ENCODE peak calls at places on chromosome 15, in six cellular contexts. One of them, this sample, is unnamed.

GRCh38 chr15:90531147-90531546 is 1.4 kb downstream of the CRTC3 start:
- DNase-seq in uterus: no peak
- DNase-seq in neural progenitor cell: peak; percentile 21
- DNase-seq in stomach: no peak
- DNase-seq in GM23248: peak; percentile 36
- DNase-seq in mesenchymal stem cell: no peak
- DNase-seq in this sample: no peak

GRCh38 chr15:37109151-37109912 is 9.0 kb upstream of the MEIS2 start:
- DNase-seq in neural progenitor cell: peak; percentile 72
- DNase-seq in mesenchymal stem cell: peak; percentile 62
- DNase-seq in uterus: no peak
- DNase-seq in GM23248: no peak
- DNase-seq in stomach: no peak
- DNase-seq in this sample: no peak

GRCh38 chr15:89068325-89068784 is 19.9 kb upstream of the ABHD2 start:
- DNase-seq in GM23248: peak; percentile 97
- DNase-seq in mesenchymal stem cell: no peak
- DNase-seq in neural progenitor cell: no peak
- DNase-seq in uterus: peak; percentile 49
- DNase-seq in stomach: no peak
- DNase-seq in this sample: no peak

GRCh38 chr15:49620174-49620573 is 444 bp downstream of the FAM227B start:
- DNase-seq in neural progenitor cell: no peak
- DNase-seq in stomach: no peak
- DNase-seq in mesenchymal stem cell: peak; percentile 50
- DNase-seq in uterus: no peak
- DNase-seq in GM23248: peak; percentile 69
- DNase-seq in this sample: no peak

GRCh38 chr15:48373855-48374421 is 42.7 kb downstream of the DUT start:
- DNase-seq in stomach: no peak
- DNase-seq in GM23248: peak; percentile 95
- DNase-seq in mesenchymal stem cell: peak; percentile 38
- DNase-seq in uterus: peak; percentile 42
- DNase-seq in neural progenitor cell: no peak
- DNase-seq in this sample: no peak

GRCh38 chr15:87940763-87941162 is 315.8 kb downstream of the NTRK3 start:
- DNase-seq in mesenchymal stem cell: no peak
- DNase-seq in GM23248: no peak
- DNase-seq in neural progenitor cell: no peak
- DNase-seq in stomach: no peak
- DNase-seq in uterus: no peak
- DNase-seq in this sample: no peak

GRCh38 chr15:89165677-89166076 is 55.7 kb downstream of the RLBP1 start:
- DNase-seq in neural progenitor cell: peak; percentile 22
- DNase-seq in mesenchymal stem cell: no peak
- DNase-seq in stomach: no peak
- DNase-seq in uterus: no peak
- DNase-seq in GM23248: no peak
- DNase-seq in this sample: no peak

GRCh38 chr15:28896944-28897343 is 11.2 kb downstream of the APBA2 start:
- DNase-seq in neural progenitor cell: no peak
- DNase-seq in stomach: no peak
- DNase-seq in uterus: no peak
- DNase-seq in mesenchymal stem cell: peak; percentile 94
- DNase-seq in GM23248: peak; percentile 37
- DNase-seq in this sample: no peak

GRCh38 chr15:56320861-56321260 is 44.4 kb upstream of the TEX9 start:
- DNase-seq in stomach: no peak
- DNase-seq in uterus: no peak
- DNase-seq in neural progenitor cell: no peak
- DNase-seq in GM23248: peak; percentile 21
- DNase-seq in mesenchymal stem cell: no peak
- DNase-seq in this sample: no peak

GRCh38 chr15:90561344-90562244 is 31.9 kb downstream of the CRTC3 start:
- DNase-seq in mesenchymal stem cell: peak; percentile 37
- DNase-seq in stomach: no peak
- DNase-seq in neural progenitor cell: no peak
- DNase-seq in GM23248: peak; percentile 70
- DNase-seq in uterus: peak; percentile 30
- DNase-seq in this sample: no peak

GRCh38 chr15:92903588-92903955 is 3.4 kb downstream of the CHD2 start:
- DNase-seq in mesenchymal stem cell: no peak
- DNase-seq in uterus: no peak
- DNase-seq in GM23248: no peak
- DNase-seq in stomach: no peak
- DNase-seq in neural progenitor cell: no peak
- DNase-seq in this sample: no peak

GRCh38 chr15:73366766-73367623 is 1.8 kb downstream of the HCN4 start:
- DNase-seq in GM23248: no peak
- DNase-seq in mesenchymal stem cell: no peak
- DNase-seq in stomach: no peak
- DNase-seq in uterus: no peak
- DNase-seq in neural progenitor cell: peak; percentile 54
- DNase-seq in this sample: no peak

GRCh38 chr15:73370151-73370550 is 1.4 kb upstream of the HCN4 start:
- DNase-seq in stomach: no peak
- DNase-seq in GM23248: peak; percentile 29
- DNase-seq in neural progenitor cell: peak; percentile 29
- DNase-seq in mesenchymal stem cell: no peak
- DNase-seq in uterus: no peak
- DNase-seq in this sample: no peak

GRCh38 chr15:73368301-73369072 is at the start of gene HCN4:
- DNase-seq in mesenchymal stem cell: no peak
- DNase-seq in neural progenitor cell: peak; percentile 86
- DNase-seq in uterus: no peak
- DNase-seq in GM23248: peak; percentile 38
- DNase-seq in stomach: no peak
- DNase-seq in this sample: no peak

GRCh38 chr15:73367624-73368300 is 996 bp downstream of the HCN4 start:
- DNase-seq in mesenchymal stem cell: no peak
- DNase-seq in GM23248: peak; percentile 31
- DNase-seq in uterus: no peak
- DNase-seq in neural progenitor cell: peak; percentile 64
- DNase-seq in stomach: no peak
- DNase-seq in this sample: no peak

GRCh38 chr15:73369073-73369694 is 426 bp upstream of the HCN4 start:
- DNase-seq in GM23248: peak; percentile 13
- DNase-seq in neural progenitor cell: peak; percentile 41
- DNase-seq in uterus: no peak
- DNase-seq in stomach: no peak
- DNase-seq in mesenchymal stem cell: no peak
- DNase-seq in this sample: no peak
- H3K27me3 ChIP-seq in GM23248: peaks cover 78% of the 10 kb centered on the region
- H3K27me3 ChIP-seq in neural progenitor cell: peaks cover 69% of the 10 kb centered on the region
- H3K27me3 ChIP-seq in uterus: no peaks in the 10 kb centered on the region
- H3K27me3 ChIP-seq in stomach: peaks cover 93% of the 10 kb centered on the region
- H3K27me3 ChIP-seq in mesenchymal stem cell: peaks cover 85% of the 10 kb centered on the region
- H3K27me3 ChIP-seq in this sample: peaks cover 3% of the 10 kb centered on the region

GRCh38 chr15:63232400-63232799 is 43.0 kb downstream of the RAB8B start:
- DNase-seq in mesenchymal stem cell: no peak
- DNase-seq in stomach: no peak
- DNase-seq in neural progenitor cell: no peak
- DNase-seq in uterus: no peak
- DNase-seq in GM23248: peak; percentile 34
- DNase-seq in this sample: no peak
- H3K4me1 ChIP-seq in mesenchymal stem cell: peaks cover 11% of the 10 kb centered on the region
- H3K4me1 ChIP-seq in stomach: peaks cover 85% of the 10 kb centered on the region
- H3K4me1 ChIP-seq in neural progenitor cell: peaks cover 16% of the 10 kb centered on the region
- H3K4me1 ChIP-seq in uterus: no peaks in the 10 kb centered on the region
- H3K4me1 ChIP-seq in GM23248: peaks cover 54% of the 10 kb centered on the region
- H3K4me1 ChIP-seq in this sample: peaks cover 40% of the 10 kb centered on the region

DNA sequence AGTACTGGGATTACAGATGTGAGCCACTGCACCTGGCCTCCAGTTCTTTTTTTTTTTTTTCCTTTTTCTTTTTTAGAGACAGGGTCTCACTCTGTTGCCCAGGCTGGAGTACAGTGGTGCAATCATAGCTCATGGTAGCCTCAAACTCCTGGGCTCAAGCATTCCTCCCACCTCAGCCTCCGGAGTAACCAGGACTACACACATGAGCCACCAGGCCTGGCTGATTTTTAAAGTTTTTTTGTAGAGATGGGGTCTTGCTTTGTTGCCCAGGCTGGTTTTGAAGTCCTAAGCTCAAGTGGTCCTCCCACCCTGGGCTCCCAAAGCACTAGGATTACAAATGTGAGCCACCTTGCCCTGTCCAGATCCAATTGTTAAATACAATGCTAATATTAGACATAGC is 13.6 kb upstream of the ULK3 start:
- DNase-seq in GM23248: no peak
- DNase-seq in mesenchymal stem cell: no peak
- DNase-seq in uterus: no peak
- DNase-seq in neural progenitor cell: no peak
- DNase-seq in stomach: no peak
- DNase-seq in this sample: no peak
- H3K27me3 ChIP-seq in GM23248: no peaks in the 10 kb centered on the region
- H3K27me3 ChIP-seq in mesenchymal stem cell: no peaks in the 10 kb centered on the region
- H3K27me3 ChIP-seq in uterus: no peaks in the 10 kb centered on the region
- H3K27me3 ChIP-seq in neural progenitor cell: no peaks in the 10 kb centered on the region
- H3K27me3 ChIP-seq in stomach: no peaks in the 10 kb centered on the region
- H3K27me3 ChIP-seq in this sample: no peaks in the 10 kb centered on the region

GRCh38 chr15:70308011-70308761 is 210.5 kb upstream of the TLE3 start:
- DNase-seq in GM23248: no peak
- DNase-seq in stomach: no peak
- DNase-seq in uterus: no peak
- DNase-seq in mesenchymal stem cell: no peak
- DNase-seq in neural progenitor cell: no peak
- DNase-seq in this sample: no peak

GRCh38 chr15:70306582-70306981 is 208.9 kb upstream of the TLE3 start:
- DNase-seq in neural progenitor cell: no peak
- DNase-seq in mesenchymal stem cell: no peak
- DNase-seq in GM23248: no peak
- DNase-seq in uterus: no peak
- DNase-seq in stomach: no peak
- DNase-seq in this sample: no peak

GRCh38 chr15:70309716-70310115 is 212.0 kb upstream of the TLE3 start:
- DNase-seq in uterus: no peak
- DNase-seq in mesenchymal stem cell: no peak
- DNase-seq in stomach: no peak
- DNase-seq in GM23248: no peak
- DNase-seq in neural progenitor cell: no peak
- DNase-seq in this sample: no peak

GRCh38 chr15:70311821-70312220 is 214.1 kb upstream of the TLE3 start:
- DNase-seq in stomach: no peak
- DNase-seq in neural progenitor cell: no peak
- DNase-seq in mesenchymal stem cell: no peak
- DNase-seq in uterus: no peak
- DNase-seq in GM23248: no peak
- DNase-seq in this sample: no peak

GRCh38 chr15:70309035-70309434 is 211.3 kb upstream of the TLE3 start:
- DNase-seq in neural progenitor cell: no peak
- DNase-seq in stomach: no peak
- DNase-seq in mesenchymal stem cell: no peak
- DNase-seq in uterus: no peak
- DNase-seq in GM23248: no peak
- DNase-seq in this sample: no peak
- H3K4me1 ChIP-seq in neural progenitor cell: no peaks in the 10 kb centered on the region
- H3K4me1 ChIP-seq in stomach: peaks cover 20% of the 10 kb centered on the region
- H3K4me1 ChIP-seq in mesenchymal stem cell: no peaks in the 10 kb centered on the region
- H3K4me1 ChIP-seq in uterus: no peaks in the 10 kb centered on the region
- H3K4me1 ChIP-seq in GM23248: no peaks in the 10 kb centered on the region
- H3K4me1 ChIP-seq in this sample: no peaks in the 10 kb centered on the region

GRCh38 chr15:40923551-40923950 is 5.6 kb upstream of the DLL4 start:
- DNase-seq in mesenchymal stem cell: no peak
- DNase-seq in GM23248: peak; percentile 21
- DNase-seq in stomach: no peak
- DNase-seq in uterus: no peak
- DNase-seq in neural progenitor cell: no peak
- DNase-seq in this sample: no peak

GRCh38 chr15:40925863-40926658 is 3.1 kb upstream of the DLL4 start:
- DNase-seq in mesenchymal stem cell: peak; percentile 61
- DNase-seq in uterus: no peak
- DNase-seq in stomach: no peak
- DNase-seq in neural progenitor cell: peak; percentile 82
- DNase-seq in GM23248: peak; percentile 55
- DNase-seq in this sample: no peak

GRCh38 chr15:40926659-40927496 is 2.3 kb upstream of the DLL4 start:
- DNase-seq in neural progenitor cell: no peak
- DNase-seq in GM23248: no peak
- DNase-seq in stomach: no peak
- DNase-seq in uterus: no peak
- DNase-seq in mesenchymal stem cell: no peak
- DNase-seq in this sample: no peak

GRCh38 chr15:40927497-40928346 is 1.4 kb upstream of the DLL4 start:
- DNase-seq in mesenchymal stem cell: no peak
- DNase-seq in uterus: no peak
- DNase-seq in neural progenitor cell: no peak
- DNase-seq in stomach: no peak
- DNase-seq in GM23248: peak; percentile 24
- DNase-seq in this sample: no peak

GRCh38 chr15:40925495-40925862 is 3.7 kb upstream of the DLL4 start:
- DNase-seq in GM23248: no peak
- DNase-seq in uterus: no peak
- DNase-seq in neural progenitor cell: peak; percentile 40
- DNase-seq in stomach: no peak
- DNase-seq in mesenchymal stem cell: no peak
- DNase-seq in this sample: no peak
- H3K27me3 ChIP-seq in GM23248: peaks cover 33% of the 10 kb centered on the region
- H3K27me3 ChIP-seq in uterus: peaks cover 20% of the 10 kb centered on the region
- H3K27me3 ChIP-seq in neural progenitor cell: peaks cover 100% of the 10 kb centered on the region
- H3K27me3 ChIP-seq in stomach: peaks cover 58% of the 10 kb centered on the region
- H3K27me3 ChIP-seq in mesenchymal stem cell: peaks cover 64% of the 10 kb centered on the region
- H3K27me3 ChIP-seq in this sample: peaks cover 6% of the 10 kb centered on the region

GRCh38 chr15:98850991-98851776 is 156.4 kb downstream of the PGPEP1L start:
- DNase-seq in neural progenitor cell: peak; percentile 85
- DNase-seq in stomach: peak; percentile 83
- DNase-seq in mesenchymal stem cell: peak; percentile 78
- DNase-seq in uterus: peak; percentile 70
- DNase-seq in GM23248: peak; percentile 85
- DNase-seq in this sample: no peak
- H3K4me1 ChIP-seq in neural progenitor cell: peaks cover 36% of the 10 kb centered on the region
- H3K4me1 ChIP-seq in stomach: peaks cover 71% of the 10 kb centered on the region
- H3K4me1 ChIP-seq in mesenchymal stem cell: peaks cover 34% of the 10 kb centered on the region
- H3K4me1 ChIP-seq in uterus: peaks cover 18% of the 10 kb centered on the region
- H3K4me1 ChIP-seq in GM23248: peaks cover 39% of the 10 kb centered on the region
- H3K4me1 ChIP-seq in this sample: peaks cover 68% of the 10 kb centered on the region

This sample was measured in thoracic aorta.